ENCODE peak calls at places on chromosome X, in five cellular contexts. F is mesothelial cell of epicardium; Z is GM13977; Q is lung; D is CD4-positive, alpha-beta T cell. K is an unnamed sample.

GRCh38 chrX:119288890-119289393 is 52.9 kb downstream of the PGRMC1 start:
- DNase-seq in D (no peak), Q (no peak), Z (no peak), F (no peak), K (no peak)

GRCh38 chrX:69137371-69137881 is 27.8 kb downstream of the PJA1 start:
- DNase-seq in Q (no peak), F (no peak), D (no peak), Z (no peak), K (no peak)

GRCh38 chrX:154401045-154401799 is 3.0 kb downstream of the RPL10 start:
- DNase-seq in D (no peak), Q (no peak), Z (no peak), F (no peak), K (no peak)

GRCh38 chrX:109886122-109886761 is 116.7 kb upstream of the TMEM164 start:
- DNase-seq in Q (no peak), Z (peak), F (no peak), D (no peak), K (no peak)

GRCh38 chrX:44036336-44036735 is 63.1 kb upstream of the NDP start:
- DNase-seq in Q (no peak), Z (no peak), F (no peak), D (no peak), K (no peak)

GRCh38 chrX:17743913-17744312 is 6.6 kb downstream of the SCML1 start:
- DNase-seq in Q (no peak), D (no peak), F (no peak), Z (no peak), K (no peak)

GRCh38 chrX:24479924-24480722 is 15.0 kb downstream of the PDK3 start:
- DNase-seq in Q (peak), F (no peak), D (peak), Z (peak), K (no peak)

GRCh38 chrX:31609130-31609529 is 537.3 kb upstream of the FTHL17 start:
- DNase-seq in F (no peak), Z (no peak), D (no peak), Q (no peak), K (no peak)

GRCh38 chrX:127038065-127038464 is 218.5 kb downstream of the PRR32 start:
- DNase-seq in F (no peak), D (no peak), Z (peak), Q (no peak), K (no peak)

GRCh38 chrX:10577863-10578262 is 42.5 kb downstream of the MID1 start:
- DNase-seq in Z (no peak), F (no peak), D (no peak), Q (no peak), K (no peak)

GRCh38 chrX:103376118-103376978 is at the start of gene BEX3:
- DNase-seq in F (peak), D (peak), Z (peak), Q (peak), K (no peak)

GRCh38 chrX:31039327-31039711 is 32.5 kb downstream of the FTHL17 start:
- DNase-seq in Z (no peak), D (no peak), F (no peak), Q (no peak), K (no peak)

GRCh38 chrX:16628954-16629595 is 20.9 kb upstream of the S100G start:
- DNase-seq in D (no peak), Q (no peak), F (no peak), Z (no peak), K (no peak)

GRCh38 chrX:48789366-48790220 is 3.2 kb downstream of the GATA1 start:
- DNase-seq in D (no peak), F (no peak), Z (no peak), Q (no peak), K (no peak)

GRCh38 chrX:101550362-101550761 is at the start of gene ARMCX1:
- DNase-seq in Q (peak), Z (no peak), D (no peak), F (peak), K (no peak)

GRCh38 chrX:28610746-28611145 is 23.5 kb downstream of the IL1RAPL1 start:
- DNase-seq in Q (no peak), F (no peak), D (no peak), Z (no peak), K (no peak)

GRCh38 chrX:9355739-9356138 is 109.1 kb upstream of the TBL1X start:
- DNase-seq in Z (no peak), D (no peak), Q (no peak), F (no peak), K (no peak)

GRCh38 chrX:132181364-132181763 is 37.9 kb downstream of the RAP2C start:
- DNase-seq in Z (no peak), Q (no peak), F (no peak), D (no peak), K (no peak)

GRCh38 chrX:123140454-123140853 is 43.6 kb upstream of the GRIA3 start:
- DNase-seq in F (no peak), D (no peak), Z (no peak), Q (no peak), K (no peak)

GRCh38 chrX:154307207-154307606 is 11.6 kb downstream of the TKTL1 start:
- DNase-seq in Z (no peak), Q (no peak), F (no peak), D (no peak), K (no peak)

GRCh38 chrX:128975716-128976115 is 547.6 kb downstream of the SMARCA1 start:
- DNase-seq in F (peak), D (no peak), Q (no peak), Z (peak), K (no peak)

GRCh38 chrX:1244164-1245076 is 24.2 kb upstream of the CSF2RA start:
- DNase-seq in Q (no peak), Z (peak), F (no peak), D (no peak), K (no peak)

GRCh38 chrX:153441981-153442380 is 3.9 kb downstream of the TREX2 start:
- DNase-seq in F (no peak), Q (no peak), D (no peak), Z (no peak), K (no peak)

GRCh38 chrX:153779891-153780677 is 757 bp upstream of the SRPK3 start:
- DNase-seq in D (no peak), F (no peak), Z (no peak), Q (no peak), K (no peak)

GRCh38 chrX:115894087-115894486 is 276.5 kb upstream of the AGTR2 start:
- DNase-seq in Z (peak), Q (peak), F (no peak), D (no peak), K (no peak)

GRCh38 chrX:118216488-118216887 is 99.9 kb upstream of the KLHL13 start:
- DNase-seq in D (no peak), Z (no peak), F (no peak), Q (no peak), K (no peak)

GRCh38 chrX:72394518-72395163 is 88.9 kb upstream of the CITED1 start:
- DNase-seq in Z (no peak), F (no peak), Q (no peak), D (no peak), K (no peak)

GRCh38 chrX:129747533-129747932 is 8.8 kb downstream of the XPNPEP2 start:
- DNase-seq in Z (no peak), D (no peak), F (no peak), Q (no peak), K (no peak)

DNA sequence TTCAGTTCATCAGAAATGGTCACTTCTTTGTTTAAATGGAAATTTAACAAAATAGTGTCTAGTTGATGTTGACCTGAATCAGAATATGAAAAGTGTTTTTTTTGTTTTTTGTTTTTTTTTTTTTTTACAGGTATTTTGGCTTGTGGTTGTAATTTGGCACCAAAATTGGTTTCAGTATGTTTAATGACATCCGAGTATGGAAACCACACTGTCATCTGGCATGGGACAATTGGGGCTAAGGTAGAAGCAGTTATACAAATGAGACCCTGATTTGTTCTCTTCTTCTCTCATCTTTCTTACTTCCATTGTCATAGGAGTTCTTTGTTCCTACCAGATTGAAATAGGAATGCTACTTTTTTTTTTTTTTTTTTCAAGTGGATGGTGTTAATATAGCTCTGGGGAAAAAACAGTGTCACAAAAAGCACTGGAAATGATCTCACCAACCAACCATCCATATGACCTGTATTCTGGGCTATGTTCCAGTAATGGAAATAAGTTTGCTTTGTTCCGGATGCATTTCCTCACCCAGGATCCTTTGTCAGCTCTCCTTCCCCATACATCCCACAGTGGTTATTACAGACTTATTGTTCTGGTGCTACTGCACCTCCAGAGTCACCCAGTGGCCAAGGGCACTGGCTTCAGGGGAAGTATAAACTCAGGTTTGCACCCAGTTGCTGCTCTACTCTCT is 95.8 kb downstream of the ATXN3L start:
- DNase-seq in Z (no peak), D (no peak), F (no peak), Q (no peak), K (no peak)
- TF ChIP-seq CTCF in Z (no peak), D (no peak), F (no peak), Q (no peak), K (no peak)

GRCh38 chrX:42087960-42088359 is 164.6 kb upstream of the CASK start:
- DNase-seq in D (no peak), Q (no peak), Z (no peak), F (no peak), K (no peak)
- TF ChIP-seq CTCF in D (no peak), Q (no peak), Z (no peak), F (no peak), K (no peak)

GRCh38 chrX:108590496-108590895 is 145.9 kb downstream of the IRS4 start:
- DNase-seq in Z (no peak), D (no peak), Q (no peak), F (no peak), K (no peak)

GRCh38 chrX:108582151-108582550 is 142.5 kb downstream of the COL4A5 start:
- DNase-seq in Q (no peak), D (no peak), Z (no peak), F (no peak), K (no peak)

GRCh38 chrX:108584617-108585211 is 145.1 kb downstream of the COL4A5 start:
- DNase-seq in D (no peak), Z (peak), Q (no peak), F (no peak), K (no peak)
- TF ChIP-seq CTCF in D (no peak), Z (peak), Q (no peak), F (peak), K (no peak)

DNA sequence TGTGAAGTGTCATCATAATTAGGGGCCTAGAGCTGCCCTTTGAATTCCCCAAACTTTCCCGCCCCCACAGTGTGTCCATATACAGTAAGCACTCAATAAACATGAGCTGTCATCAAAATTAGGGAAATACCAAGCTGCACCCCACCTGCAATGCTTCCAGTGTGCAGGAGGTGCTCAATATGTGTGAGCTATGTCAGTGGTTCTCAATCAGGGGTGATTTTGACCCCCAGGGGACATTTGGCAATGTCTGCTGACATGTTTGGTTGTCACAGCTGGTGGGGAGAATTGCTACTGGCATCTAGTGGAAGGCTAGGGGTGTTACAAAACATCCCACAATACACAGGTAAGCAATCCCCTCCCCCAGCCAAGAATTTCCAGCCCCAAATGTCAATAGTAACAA is 750 bp downstream of the CFP start:
- DNase-seq in Z (no peak), F (no peak), Q (no peak), D (no peak), K (no peak)
- TF ChIP-seq CTCF in Z (peak), F (no peak), Q (no peak), D (no peak), K (no peak)